ENCODE peak calls at places on chromosomes 6 and 20, in seven cellular contexts. One of them, this sample, is unnamed. For H3K36me3 and H3K27me3, the result is how much of the 10 kb centered on the place peaks cover.

GRCh38 chr6:37517411-37517812 is 17.7 kb upstream of the CCDC167 start:
- DNase-seq in GM23338: no peak
- DNase-seq in prostate gland: no peak
- DNase-seq in left lung: no peak
- DNase-seq in CD8-positive, alpha-beta memory T cell: peak
- DNase-seq in Panc1: no peak
- DNase-seq in left ventricle myocardium inferior: no peak
- DNase-seq in this sample: no peak

GRCh38 chr6:169668203-169668847 is 33.5 kb downstream of the WDR27 start:
- DNase-seq in GM23338: peak
- DNase-seq in prostate gland: no peak
- DNase-seq in left lung: no peak
- DNase-seq in CD8-positive, alpha-beta memory T cell: no peak
- DNase-seq in Panc1: no peak
- DNase-seq in left ventricle myocardium inferior: no peak
- DNase-seq in this sample: no peak

GRCh38 chr6:113306552-113307145 is 550.5 kb upstream of the MARCKS start:
- DNase-seq in GM23338: peak
- DNase-seq in prostate gland: peak
- DNase-seq in left lung: peak
- DNase-seq in CD8-positive, alpha-beta memory T cell: peak
- DNase-seq in Panc1: peak
- DNase-seq in left ventricle myocardium inferior: peak
- DNase-seq in this sample: peak

GRCh38 chr6:30087876-30088275 is 12.3 kb upstream of the RNF39 start:
- DNase-seq in GM23338: no peak
- DNase-seq in prostate gland: no peak
- DNase-seq in left lung: no peak
- DNase-seq in CD8-positive, alpha-beta memory T cell: no peak
- DNase-seq in Panc1: no peak
- DNase-seq in left ventricle myocardium inferior: no peak
- DNase-seq in this sample: no peak

GRCh38 chr6:72287801-72288200 is 334.1 kb upstream of the KCNQ5 start:
- DNase-seq in GM23338: no peak
- DNase-seq in prostate gland: no peak
- DNase-seq in left lung: no peak
- DNase-seq in CD8-positive, alpha-beta memory T cell: no peak
- DNase-seq in Panc1: no peak
- DNase-seq in left ventricle myocardium inferior: no peak
- DNase-seq in this sample: no peak

GRCh38 chr6:42744351-42744890 is 1.5 kb downstream of the TBCC start:
- DNase-seq in GM23338: peak
- DNase-seq in prostate gland: no peak
- DNase-seq in left lung: no peak
- DNase-seq in CD8-positive, alpha-beta memory T cell: no peak
- DNase-seq in Panc1: no peak
- DNase-seq in left ventricle myocardium inferior: no peak
- DNase-seq in this sample: no peak

GRCh38 chr20:3652646-3653596 is 10.3 kb downstream of the GFRA4 start:
- DNase-seq in GM23338: no peak
- DNase-seq in prostate gland: no peak
- DNase-seq in left lung: no peak
- DNase-seq in CD8-positive, alpha-beta memory T cell: no peak
- DNase-seq in Panc1: no peak
- DNase-seq in left ventricle myocardium inferior: no peak
- DNase-seq in this sample: no peak

GRCh38 chr6:169079650-169080049 is 174.0 kb downstream of the THBS2 start:
- DNase-seq in GM23338: no peak
- DNase-seq in prostate gland: no peak
- DNase-seq in left lung: no peak
- DNase-seq in CD8-positive, alpha-beta memory T cell: no peak
- DNase-seq in Panc1: no peak
- DNase-seq in left ventricle myocardium inferior: no peak
- DNase-seq in this sample: no peak

GRCh38 chr20:22776369-22776768 is 192.0 kb upstream of the FOXA2 start:
- DNase-seq in GM23338: no peak
- DNase-seq in prostate gland: no peak
- DNase-seq in left lung: no peak
- DNase-seq in CD8-positive, alpha-beta memory T cell: no peak
- DNase-seq in Panc1: no peak
- DNase-seq in left ventricle myocardium inferior: no peak
- DNase-seq in this sample: no peak

GRCh38 chr6:98136333-98136732 is 698.0 kb upstream of the POU3F2 start:
- DNase-seq in GM23338: no peak
- DNase-seq in prostate gland: no peak
- DNase-seq in left lung: no peak
- DNase-seq in CD8-positive, alpha-beta memory T cell: no peak
- DNase-seq in Panc1: no peak
- DNase-seq in left ventricle myocardium inferior: no peak
- DNase-seq in this sample: no peak

GRCh38 chr20:63969851-63970713 is at the start of gene ZNF512B:
- DNase-seq in GM23338: peak
- DNase-seq in prostate gland: peak
- DNase-seq in left lung: peak
- DNase-seq in CD8-positive, alpha-beta memory T cell: peak
- DNase-seq in Panc1: no peak
- DNase-seq in left ventricle myocardium inferior: peak
- DNase-seq in this sample: peak

GRCh38 chr6:134574491-134574890 is 256.6 kb upstream of the SGK1 start:
- DNase-seq in GM23338: no peak
- DNase-seq in prostate gland: no peak
- DNase-seq in left lung: no peak
- DNase-seq in CD8-positive, alpha-beta memory T cell: no peak
- DNase-seq in Panc1: no peak
- DNase-seq in left ventricle myocardium inferior: no peak
- DNase-seq in this sample: no peak

GRCh38 chr6:147974376-147974775 is 368.3 kb upstream of the SASH1 start:
- DNase-seq in GM23338: no peak
- DNase-seq in prostate gland: no peak
- DNase-seq in left lung: no peak
- DNase-seq in CD8-positive, alpha-beta memory T cell: no peak
- DNase-seq in Panc1: peak
- DNase-seq in left ventricle myocardium inferior: no peak
- DNase-seq in this sample: peak

GRCh38 chr6:146892613-146893401 is 294.0 kb downstream of the ADGB start:
- DNase-seq in GM23338: no peak
- DNase-seq in prostate gland: no peak
- DNase-seq in left lung: no peak
- DNase-seq in CD8-positive, alpha-beta memory T cell: no peak
- DNase-seq in Panc1: no peak
- DNase-seq in left ventricle myocardium inferior: no peak
- DNase-seq in this sample: no peak

GRCh38 chr6:89050155-89050554 is 30.4 kb upstream of the PNRC1 start:
- DNase-seq in GM23338: no peak
- DNase-seq in prostate gland: no peak
- DNase-seq in left lung: no peak
- DNase-seq in CD8-positive, alpha-beta memory T cell: no peak
- DNase-seq in Panc1: no peak
- DNase-seq in left ventricle myocardium inferior: peak
- DNase-seq in this sample: peak

GRCh38 chr6:130713144-130713543 is 114.1 kb upstream of the SMLR1 start:
- DNase-seq in GM23338: peak
- DNase-seq in prostate gland: no peak
- DNase-seq in left lung: no peak
- DNase-seq in CD8-positive, alpha-beta memory T cell: no peak
- DNase-seq in Panc1: no peak
- DNase-seq in left ventricle myocardium inferior: no peak
- DNase-seq in this sample: peak

GRCh38 chr6:165308926-165309731 is at the start of gene C6orf118:
- DNase-seq in GM23338: peak
- DNase-seq in prostate gland: peak
- DNase-seq in left lung: peak
- DNase-seq in CD8-positive, alpha-beta memory T cell: no peak
- DNase-seq in Panc1: no peak
- DNase-seq in left ventricle myocardium inferior: peak
- DNase-seq in this sample: peak

GRCh38 chr6:164826831-164827468 is 482.5 kb downstream of the C6orf118 start:
- DNase-seq in GM23338: no peak
- DNase-seq in prostate gland: no peak
- DNase-seq in left lung: no peak
- DNase-seq in CD8-positive, alpha-beta memory T cell: no peak
- DNase-seq in Panc1: no peak
- DNase-seq in left ventricle myocardium inferior: no peak
- DNase-seq in this sample: no peak

GRCh38 chr6:85483041-85483700 is 33.3 kb downstream of the NT5E start:
- DNase-seq in GM23338: peak
- DNase-seq in prostate gland: peak
- DNase-seq in left lung: peak
- DNase-seq in CD8-positive, alpha-beta memory T cell: peak
- DNase-seq in Panc1: no peak
- DNase-seq in left ventricle myocardium inferior: peak
- DNase-seq in this sample: peak

GRCh38 chr6:161922631-161923119 is 648.8 kb upstream of the AGPAT4 start:
- DNase-seq in GM23338: peak
- DNase-seq in prostate gland: peak
- DNase-seq in left lung: no peak
- DNase-seq in CD8-positive, alpha-beta memory T cell: no peak
- DNase-seq in Panc1: peak
- DNase-seq in left ventricle myocardium inferior: peak
- DNase-seq in this sample: peak

GRCh38 chr6:157161912-157162311 is 161.4 kb downstream of the TMEM242 start:
- DNase-seq in GM23338: no peak
- DNase-seq in prostate gland: no peak
- DNase-seq in left lung: no peak
- DNase-seq in CD8-positive, alpha-beta memory T cell: no peak
- DNase-seq in Panc1: no peak
- DNase-seq in left ventricle myocardium inferior: no peak
- DNase-seq in this sample: peak
- H3K27ac ChIP-seq in GM23338: peak
- H3K27ac ChIP-seq in prostate gland: no peak
- H3K27ac ChIP-seq in left lung: no peak
- H3K27ac ChIP-seq in CD8-positive, alpha-beta memory T cell: no peak
- H3K27ac ChIP-seq in Panc1: no peak
- H3K27ac ChIP-seq in left ventricle myocardium inferior: no peak
- H3K27ac ChIP-seq in this sample: peak

GRCh38 chr20:62852841-62853240 is 8.8 kb downstream of the TCFL5 start:
- DNase-seq in GM23338: no peak
- DNase-seq in prostate gland: no peak
- DNase-seq in left lung: no peak
- DNase-seq in CD8-positive, alpha-beta memory T cell: no peak
- DNase-seq in Panc1: no peak
- DNase-seq in left ventricle myocardium inferior: no peak
- DNase-seq in this sample: no peak
- H3K36me3 ChIP-seq in GM23338: under half
- H3K36me3 ChIP-seq in prostate gland: under half
- H3K36me3 ChIP-seq in left lung: under half
- H3K36me3 ChIP-seq in CD8-positive, alpha-beta memory T cell: under half
- H3K36me3 ChIP-seq in Panc1: under half
- H3K36me3 ChIP-seq in left ventricle myocardium inferior: under half
- H3K36me3 ChIP-seq in this sample: half or more

GRCh38 chr6:40582892-40583291 is 4.3 kb downstream of the LRFN2 start:
- DNase-seq in GM23338: peak
- DNase-seq in prostate gland: no peak
- DNase-seq in left lung: no peak
- DNase-seq in CD8-positive, alpha-beta memory T cell: no peak
- DNase-seq in Panc1: no peak
- DNase-seq in left ventricle myocardium inferior: no peak
- DNase-seq in this sample: no peak
- H3K27me3 ChIP-seq in GM23338: under half
- H3K27me3 ChIP-seq in prostate gland: under half
- H3K27me3 ChIP-seq in left lung: half or more
- H3K27me3 ChIP-seq in CD8-positive, alpha-beta memory T cell: under half
- H3K27me3 ChIP-seq in Panc1: under half
- H3K27me3 ChIP-seq in left ventricle myocardium inferior: half or more
- H3K27me3 ChIP-seq in this sample: under half

GRCh38 chr6:125674230-125674629 is 75.2 kb upstream of the HEY2 start:
- DNase-seq in GM23338: no peak
- DNase-seq in prostate gland: no peak
- DNase-seq in left lung: no peak
- DNase-seq in CD8-positive, alpha-beta memory T cell: no peak
- DNase-seq in Panc1: no peak
- DNase-seq in left ventricle myocardium inferior: no peak
- DNase-seq in this sample: no peak

GRCh38 chr6:125679128-125679527 is 70.3 kb upstream of the HEY2 start:
- DNase-seq in GM23338: peak
- DNase-seq in prostate gland: no peak
- DNase-seq in left lung: no peak
- DNase-seq in CD8-positive, alpha-beta memory T cell: no peak
- DNase-seq in Panc1: no peak
- DNase-seq in left ventricle myocardium inferior: no peak
- DNase-seq in this sample: no peak

GRCh38 chr6:125682939-125683338 is 66.5 kb upstream of the HEY2 start:
- DNase-seq in GM23338: no peak
- DNase-seq in prostate gland: no peak
- DNase-seq in left lung: no peak
- DNase-seq in CD8-positive, alpha-beta memory T cell: no peak
- DNase-seq in Panc1: no peak
- DNase-seq in left ventricle myocardium inferior: no peak
- DNase-seq in this sample: no peak

GRCh38 chr6:125678601-125679000 is 70.8 kb upstream of the HEY2 start:
- DNase-seq in GM23338: no peak
- DNase-seq in prostate gland: no peak
- DNase-seq in left lung: no peak
- DNase-seq in CD8-positive, alpha-beta memory T cell: no peak
- DNase-seq in Panc1: no peak
- DNase-seq in left ventricle myocardium inferior: no peak
- DNase-seq in this sample: no peak

DNA sequence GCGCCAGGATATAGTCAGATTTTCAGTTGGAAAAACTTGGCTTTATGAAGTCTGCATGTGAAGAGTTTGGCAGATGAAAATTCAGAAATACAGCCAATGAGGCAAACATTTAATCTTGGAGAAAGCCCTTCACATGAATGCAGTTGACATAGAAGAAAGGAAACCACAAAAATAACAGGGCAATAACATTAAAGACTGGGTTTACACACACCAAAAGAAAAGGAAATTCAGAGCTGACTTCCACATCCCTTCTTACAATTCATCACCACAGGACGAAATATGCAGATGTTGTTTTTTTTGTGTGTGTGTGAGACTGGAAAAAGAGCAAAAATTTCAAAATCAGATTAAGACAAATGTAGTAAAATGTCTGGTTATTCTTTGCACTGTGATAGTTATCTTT is 69.8 kb upstream of the HEY2 start:
- DNase-seq in GM23338: no peak
- DNase-seq in prostate gland: no peak
- DNase-seq in left lung: no peak
- DNase-seq in CD8-positive, alpha-beta memory T cell: no peak
- DNase-seq in Panc1: no peak
- DNase-seq in left ventricle myocardium inferior: no peak
- DNase-seq in this sample: no peak
- H3K27ac ChIP-seq in GM23338: no peak
- H3K27ac ChIP-seq in prostate gland: no peak
- H3K27ac ChIP-seq in left lung: no peak
- H3K27ac ChIP-seq in CD8-positive, alpha-beta memory T cell: no peak
- H3K27ac ChIP-seq in Panc1: no peak
- H3K27ac ChIP-seq in left ventricle myocardium inferior: no peak
- H3K27ac ChIP-seq in this sample: no peak

DNA sequence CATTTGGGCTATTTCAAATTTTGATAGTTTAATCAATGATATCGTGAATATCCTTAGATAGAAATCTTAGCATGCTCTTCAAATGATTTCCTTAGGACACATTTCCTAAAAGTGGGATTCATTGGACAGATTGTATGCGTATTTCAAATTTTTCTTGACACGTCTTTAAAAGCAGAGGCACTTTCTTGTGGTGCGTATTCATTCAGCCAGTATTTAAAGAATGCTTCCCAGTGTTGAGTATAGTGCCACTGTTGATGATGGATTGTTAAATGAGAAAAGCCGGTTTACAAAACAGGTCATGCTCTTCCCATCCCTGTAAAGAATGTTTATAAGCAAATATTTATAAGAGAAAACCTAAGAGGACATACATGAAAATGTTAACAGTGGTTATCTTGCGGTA is 15.1 kb upstream of the NOL7 start:
- DNase-seq in GM23338: no peak
- DNase-seq in prostate gland: no peak
- DNase-seq in left lung: no peak
- DNase-seq in CD8-positive, alpha-beta memory T cell: no peak
- DNase-seq in Panc1: no peak
- DNase-seq in left ventricle myocardium inferior: no peak
- DNase-seq in this sample: no peak
- H3K36me3 ChIP-seq in GM23338: under half
- H3K36me3 ChIP-seq in prostate gland: under half
- H3K36me3 ChIP-seq in left lung: half or more
- H3K36me3 ChIP-seq in CD8-positive, alpha-beta memory T cell: under half
- H3K36me3 ChIP-seq in Panc1: under half
- H3K36me3 ChIP-seq in left ventricle myocardium inferior: half or more
- H3K36me3 ChIP-seq in this sample: under half

This sample was measured in SJCRH30.